ENCODE peak calls at places on chromosomes 12 and 14, in seven cellular contexts. N is activated T-helper 1 cell treated with anti-CD3 and anti-CD28 coated beads, Interleukin-2, amount 50 U/mL, for 16 hours; J is adipocyte; Z is amniotic stem cell; B is NCI-H1417; T is GM13977; Q is COR-L47. H is an unnamed sample.

GRCh38 chr12:93126069-93126474 is 197.0 kb upstream of the EEA1 start:
- DNase-seq in B (no peak), Q (no peak), N (no peak), J (no peak), T (no peak), Z (no peak), H (no peak)

GRCh38 chr14:56216631-56217379 is 98.6 kb downstream of the PELI2 start:
- DNase-seq in Q (peak), J (peak), T (no peak), B (peak), Z (no peak), N (no peak), H (no peak)

GRCh38 chr12:110582286-110583136 is 607 bp downstream of the PPTC7 start:
- DNase-seq in B (peak), J (peak), T (peak), N (peak), Q (peak), Z (no peak), H (peak)

GRCh38 chr12:65232490-65233077 is 45.9 kb upstream of the MSRB3 start:
- DNase-seq in B (peak), Z (no peak), N (no peak), J (peak), T (peak), Q (no peak), H (no peak)

GRCh38 chr14:54343276-54344121 is 53.3 kb upstream of the CDKN3 start:
- DNase-seq in Q (peak), J (peak), N (no peak), B (peak), T (no peak), Z (no peak), H (no peak)

GRCh38 chr12:6547987-6548386 is 7.9 kb downstream of the IFFO1 start:
- DNase-seq in T (no peak), Z (peak), B (no peak), Q (no peak), J (peak), N (no peak), H (no peak)

GRCh38 chr14:104100171-104101085 is 14.9 kb downstream of the ASPG start:
- DNase-seq in Q (no peak), T (no peak), Z (no peak), B (no peak), J (no peak), N (no peak), H (no peak)

GRCh38 chr12:4975574-4975973 is 65.9 kb downstream of the KCNA1 start:
- DNase-seq in T (peak), J (no peak), Q (no peak), B (no peak), Z (no peak), N (no peak), H (no peak)

GRCh38 chr14:68527329-68527851 is 265.5 kb downstream of the ZFP36L1 start:
- DNase-seq in T (no peak), Z (no peak), N (no peak), J (no peak), Q (no peak), B (peak), H (no peak)

GRCh38 chr14:20387577-20387976 is 25.7 kb downstream of the TEP1 start:
- DNase-seq in N (no peak), B (no peak), Z (no peak), J (no peak), T (no peak), Q (no peak), H (no peak)

GRCh38 chr14:64303471-64303917 is 9.3 kb upstream of the ESR2 start:
- DNase-seq in J (peak), T (peak), Q (peak), Z (peak), N (no peak), B (peak), H (peak)

GRCh38 chr14:62269204-62269603 is 507.0 kb downstream of the SNAPC1 start:
- DNase-seq in B (no peak), Z (no peak), Q (no peak), N (no peak), T (no peak), J (peak), H (no peak)

GRCh38 chr12:6939187-6939540 is 4.5 kb upstream of the RNU7-1 start:
- DNase-seq in Z (no peak), T (no peak), N (no peak), Q (no peak), J (no peak), B (no peak), H (no peak)

GRCh38 chr14:100305446-100306255 is 593 bp downstream of the SLC25A29 start:
- DNase-seq in J (peak), N (peak), Q (peak), T (peak), B (peak), Z (no peak), H (peak)

GRCh38 chr14:69038449-69039286 is 59.6 kb upstream of the ACTN1 start:
- DNase-seq in Z (no peak), J (peak), T (no peak), B (no peak), N (no peak), Q (no peak), H (no peak)

GRCh38 chr14:56887211-56887610 is 76.9 kb upstream of the OTX2 start:
- DNase-seq in Q (no peak), Z (no peak), N (no peak), J (no peak), B (no peak), T (no peak), H (no peak)

GRCh38 chr12:42508913-42509312 is 80.6 kb downstream of the PRICKLE1 start:
- DNase-seq in N (no peak), T (no peak), J (no peak), Q (no peak), Z (no peak), B (no peak), H (no peak)